ENCODE peak calls at places on chromosomes 16 and 17, in six cellular contexts. G, P, D, U, N and T are unnamed samples.

GRCh38 chr17:78129385-78130079 is 977 bp upstream of the TMC6 start:
- DNase-seq in D (peak), N (no peak), U (no peak), G (no peak), P (no peak), T (no peak)

GRCh38 chr17:82943339-82943738 is 103.5 kb upstream of the ZNF750 start:
- DNase-seq in G (no peak), U (no peak), N (no peak), P (no peak), D (no peak), T (no peak)

GRCh38 chr16:89170346-89171215 is 967 bp upstream of the CDH15 start:
- DNase-seq in D (peak), N (no peak), G (no peak), P (peak), U (peak), T (no peak)

GRCh38 chr16:81602377-81602776 is 157.8 kb downstream of the CMIP start:
- DNase-seq in G (no peak), D (no peak), N (no peak), U (no peak), P (no peak), T (no peak)

GRCh38 chr16:28067604-28068382 is 4.3 kb upstream of the GSG1L start:
- DNase-seq in U (no peak), G (peak), P (no peak), D (no peak), N (no peak), T (peak)

GRCh38 chr16:17850626-17851265 is 380.0 kb upstream of the XYLT1 start:
- DNase-seq in N (no peak), P (no peak), U (no peak), D (no peak), G (no peak), T (no peak)

GRCh38 chr17:82328141-82328993 is 5.2 kb downstream of the SECTM1 start:
- DNase-seq in N (no peak), U (peak), G (no peak), D (no peak), P (no peak), T (no peak)

GRCh38 chr17:42363767-42364585 is 24.3 kb downstream of the STAT3 start:
- DNase-seq in P (no peak), U (no peak), N (no peak), G (no peak), D (no peak), T (peak)

GRCh38 chr17:50636804-50637195 is 2.1 kb downstream of the ABCC3 start:
- DNase-seq in P (no peak), N (no peak), G (no peak), D (no peak), U (no peak), T (no peak)
- H3K4me3 ChIP-seq in P (no peak), N (no peak), G (no peak), D (no peak), U (no peak), T (no peak)

DNA sequence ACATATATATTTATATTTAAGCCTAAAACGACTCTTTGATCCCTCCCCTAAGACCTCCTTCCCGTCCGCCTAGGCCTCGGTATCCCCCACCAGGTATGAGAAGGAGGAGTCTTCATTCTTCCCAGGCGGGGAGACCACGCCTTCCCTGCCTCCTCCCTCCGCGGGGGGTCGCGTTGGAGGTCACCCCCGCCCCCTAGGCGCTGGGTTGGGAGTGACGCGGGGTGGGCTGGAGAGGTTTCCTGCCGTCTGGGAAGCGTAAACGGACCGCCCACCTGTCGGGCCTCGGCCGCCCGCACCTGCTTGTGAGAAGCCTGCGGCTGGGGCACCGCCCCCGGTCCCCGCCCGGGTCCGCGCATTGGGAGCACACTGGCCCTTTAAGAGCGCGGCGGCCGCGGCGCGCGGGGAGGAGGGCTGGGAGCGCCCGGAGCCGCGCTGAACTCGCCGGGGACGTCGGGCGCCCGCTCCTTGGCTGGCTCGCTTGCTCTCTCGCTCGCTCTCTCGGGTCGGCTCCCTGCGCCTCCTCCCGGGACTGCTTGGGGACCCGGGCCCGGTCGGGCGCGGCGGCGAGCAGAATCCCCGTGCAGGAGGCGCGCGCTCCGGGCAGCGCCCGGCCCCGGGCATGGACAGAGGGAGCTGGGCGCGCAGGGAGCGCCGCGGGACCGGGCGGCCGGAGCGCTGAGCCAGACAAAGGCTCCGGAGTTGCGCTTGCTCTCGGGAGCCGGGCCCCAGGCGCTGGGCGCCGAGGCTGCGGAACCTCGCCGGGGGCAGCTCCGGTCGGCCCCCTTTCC is at the start of gene MMP15:
- DNase-seq in U (peak), G (peak), N (no peak), D (peak), P (peak), T (peak)
- TF ChIP-seq CTCF in U (no peak), G (no peak), N (no peak), D (no peak), P (no peak), T (no peak)

GRCh38 chr17:5783269-5783668 is 199.0 kb upstream of the NLRP1 start:
- DNase-seq in P (no peak), U (no peak), N (no peak), G (no peak), D (no peak), T (no peak)
- H3K4me3 ChIP-seq in P (no peak), U (no peak), N (no peak), G (no peak), D (no peak), T (no peak)

GRCh38 chr17:17818088-17818526 is 18.7 kb downstream of the SREBF1 start:
- DNase-seq in P (no peak), U (no peak), G (peak), D (no peak), N (no peak), T (peak)

GRCh38 chr17:17816240-17816814 is 20.5 kb downstream of the SREBF1 start:
- DNase-seq in G (no peak), N (no peak), P (no peak), D (no peak), U (no peak), T (no peak)

GRCh38 chr17:17815436-17816200 is 21.2 kb downstream of the SREBF1 start:
- DNase-seq in U (no peak), N (no peak), G (no peak), P (no peak), D (no peak), T (no peak)

GRCh38 chr17:17817552-17817947 is 19.2 kb downstream of the SREBF1 start:
- DNase-seq in D (no peak), G (no peak), P (no peak), N (no peak), U (no peak), T (no peak)

DNA sequence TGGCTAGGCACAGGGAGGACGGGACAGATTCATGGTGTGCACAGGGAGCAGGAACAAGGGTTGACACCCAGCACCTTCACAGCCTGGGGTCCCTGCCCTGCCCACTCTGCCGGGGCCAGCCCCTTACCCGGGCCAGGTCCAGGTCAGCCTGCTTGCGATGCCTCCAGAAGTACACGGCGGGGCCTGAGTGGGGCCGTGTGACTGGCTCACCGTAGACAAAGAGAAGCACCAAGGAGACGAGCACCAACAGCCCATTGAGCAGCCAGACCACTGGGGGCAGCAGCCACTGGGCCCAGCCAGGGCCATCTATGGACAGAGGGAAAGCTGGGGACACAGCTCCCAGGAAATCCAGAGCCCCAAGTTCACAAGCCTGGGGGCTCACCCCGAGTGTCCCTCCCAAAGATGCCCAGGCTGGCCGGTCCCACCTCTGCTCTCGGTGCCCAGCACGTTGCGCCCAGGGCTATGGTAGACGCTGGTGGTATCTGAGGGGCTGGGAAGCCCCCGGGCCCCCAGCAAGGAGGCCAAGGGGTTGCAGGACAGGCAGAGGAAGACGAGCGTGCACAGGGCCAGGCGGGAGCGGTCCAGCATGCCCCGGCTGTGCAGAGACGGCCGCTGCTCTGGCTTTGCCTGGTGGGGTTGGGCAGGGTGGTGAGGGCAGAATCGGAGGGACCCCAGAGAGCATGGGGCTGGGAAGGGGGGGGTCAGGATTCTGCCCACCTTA is 19.8 kb downstream of the SREBF1 start:
- DNase-seq in U (no peak), P (no peak), G (no peak), N (no peak), D (no peak), T (no peak)
- TF ChIP-seq CTCF in U (no peak), P (no peak), G (no peak), N (no peak), D (no peak), T (no peak)

DNA sequence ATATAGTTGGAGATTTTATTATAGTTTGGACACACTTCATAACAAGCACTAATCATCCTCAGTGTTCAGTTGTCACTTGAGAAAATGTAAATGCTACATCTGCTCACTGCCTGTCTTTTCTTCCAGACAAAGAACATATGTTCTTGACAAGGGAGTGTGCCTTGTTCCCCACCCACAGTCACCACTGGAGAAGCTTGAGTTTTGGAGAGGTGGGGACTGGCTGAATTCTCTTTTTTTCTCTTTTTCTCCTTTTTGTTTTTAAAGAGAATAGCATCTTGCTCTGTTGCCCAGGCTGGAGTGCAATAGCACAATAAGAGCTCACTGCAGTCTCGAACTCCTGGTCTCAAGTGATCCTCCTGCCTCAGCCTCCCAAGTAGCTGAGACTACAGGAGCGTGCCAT is 15.5 kb downstream of the RPRML start:
- DNase-seq in G (no peak), P (no peak), N (no peak), U (no peak), D (no peak), T (no peak)
- H3K4me3 ChIP-seq in G (no peak), P (no peak), N (no peak), U (no peak), D (no peak), T (no peak)

GRCh38 chr17:79926308-79927135 is 87.3 kb upstream of the CBX4 start:
- DNase-seq in P (no peak), N (no peak), D (no peak), G (no peak), U (no peak), T (no peak)
- TF ChIP-seq CTCF in P (no peak), N (no peak), D (no peak), G (no peak), U (no peak), T (no peak)

DNA sequence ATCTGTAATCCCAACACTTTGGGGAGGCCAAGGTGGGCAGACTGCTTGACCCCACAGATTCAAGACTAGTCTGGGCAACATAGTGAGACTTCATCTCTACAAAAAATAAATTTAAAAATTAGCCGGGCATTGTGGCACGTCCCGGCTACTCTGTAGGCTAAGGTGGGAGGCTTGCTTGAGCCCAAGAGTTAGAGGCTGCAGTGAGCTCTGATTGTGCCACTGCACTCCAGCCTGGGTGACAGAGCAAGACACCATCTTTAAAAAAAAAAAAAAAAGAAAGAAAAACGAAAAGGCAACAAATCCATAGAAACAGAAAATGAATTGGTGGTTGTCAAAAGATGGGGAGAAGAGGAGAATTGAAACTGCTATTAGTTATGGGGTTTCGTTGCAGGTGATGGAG is 27.7 kb downstream of the NCOR1 start:
- DNase-seq in N (no peak), G (no peak), D (no peak), U (no peak), P (no peak), T (no peak)
- H3K4me3 ChIP-seq in N (no peak), G (no peak), D (no peak), U (no peak), P (no peak), T (no peak)

DNA sequence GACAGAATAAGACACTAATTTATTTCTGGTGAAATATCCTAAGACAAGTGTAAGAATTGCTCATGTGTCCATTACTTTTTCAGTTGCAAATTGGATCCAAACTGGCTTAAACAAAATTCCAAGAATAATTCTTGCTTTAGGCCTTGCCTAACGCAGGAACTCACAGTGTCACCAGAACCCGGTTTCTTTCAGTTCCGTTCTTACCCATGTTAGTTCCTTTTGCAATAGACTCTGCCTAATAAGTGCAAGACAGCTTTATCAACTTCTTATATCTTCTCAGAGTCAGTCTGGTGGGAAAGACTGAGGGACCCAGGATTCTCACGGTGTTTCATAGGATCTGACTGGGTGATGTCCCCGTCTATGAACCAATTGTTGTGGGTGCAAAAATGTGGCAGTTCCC is 24.7 kb downstream of the GDE1 start:
- DNase-seq in P (no peak), N (no peak), D (no peak), U (no peak), G (no peak), T (no peak)
- TF ChIP-seq CTCF in P (no peak), N (no peak), D (no peak), U (no peak), G (no peak), T (no peak)